ENCODE peak calls at places on chromosomes 16 and 17, in eight cellular contexts. B is CD4-positive, CD25-positive, alpha-beta regulatory T cell; G is gastrocnemius medialis; C is left ventricle myocardium inferior; L is upper lobe of right lung; K is GM23248; D is transverse colon; R is mammary epithelial cell. S is an unnamed sample.
A peak's percentile ranks its signal among the peaks of the same experiment; 100 is the strongest.

GRCh38 chr17:31319253-31319661 is 2.2 kb downstream of the EVI2A start:
- DNase-seq in R (no peak), C (no peak), L (no peak), D (no peak), G (no peak), K (no peak), B (no peak), S (no peak)

GRCh38 chr16:67917140-67917851 is 14.4 kb downstream of the CTRL start:
- DNase-seq in K (peak; percentile 52), G (peak; percentile 60), L (no peak), C (peak; percentile 55), D (no peak), B (no peak), R (no peak), S (no peak)

GRCh38 chr17:65170839-65171238 is 33.7 kb downstream of the RGS9 start:
- DNase-seq in L (peak; percentile 71), K (no peak), D (no peak), C (peak; percentile 30), R (no peak), B (no peak), G (no peak), S (no peak)

GRCh38 chr16:9192746-9193145 is 101.3 kb downstream of the HAPSTR1 start:
- DNase-seq in K (peak; percentile 4), L (no peak), R (no peak), D (no peak), C (no peak), B (no peak), G (no peak), S (no peak)

GRCh38 chr16:60107920-60108319 is 1373.8 kb upstream of the GOT2 start:
- DNase-seq in R (no peak), B (no peak), K (no peak), L (no peak), D (no peak), C (no peak), G (no peak), S (no peak)

GRCh38 chr17:75602644-75603043 is 15.0 kb downstream of the MYO15B start:
- DNase-seq in B (no peak), D (no peak), G (no peak), K (no peak), L (no peak), C (no peak), R (no peak), S (no peak)

GRCh38 chr17:48174833-48175232 is 67.3 kb downstream of the SNX11 start:
- DNase-seq in D (no peak), R (no peak), C (no peak), K (no peak), G (no peak), B (no peak), L (no peak), S (no peak)

GRCh38 chr17:65987988-65988387 is 203.9 kb downstream of the CEP112 start:
- DNase-seq in R (peak; percentile 39), K (peak; percentile 45), B (no peak), G (no peak), D (peak; percentile 11), L (no peak), C (no peak), S (no peak)

GRCh38 chr16:74446866-74447265 is 25.6 kb upstream of the CLEC18B start:
- DNase-seq in K (no peak), D (no peak), B (no peak), L (no peak), R (no peak), C (no peak), G (no peak), S (no peak)

GRCh38 chr16:3198334-3199072 is 10.5 kb downstream of the OR1F1 start:
- DNase-seq in D (no peak), G (no peak), B (no peak), R (no peak), K (peak; percentile 20), L (no peak), C (no peak), S (no peak)

GRCh38 chr17:14575349-14575966 is 274.6 kb downstream of the HS3ST3B1 start:
- DNase-seq in R (peak; percentile 18), C (no peak), L (no peak), B (no peak), G (no peak), K (peak; percentile 42), D (no peak), S (no peak)

GRCh38 chr16:75471723-75472634 is 7.5 kb upstream of the TMEM170A start:
- DNase-seq in L (peak; percentile 55), R (peak; percentile 55), D (peak; percentile 61), K (peak; percentile 85), G (peak; percentile 37), C (no peak), B (no peak), S (peak; percentile 6)

GRCh38 chr16:27270389-27270788 is 1.8 kb upstream of the NSMCE1 start:
- DNase-seq in D (no peak), G (no peak), L (no peak), R (no peak), K (no peak), C (no peak), B (no peak), S (no peak)
- H3K27ac ChIP-seq in D (no peak overlapping the region), G (no peak overlapping the region), L (no peak overlapping the region), R (no peak overlapping the region), K (no peak overlapping the region), C (no peak overlapping the region), B (no peak overlapping the region), S (no peak overlapping the region)

DNA sequence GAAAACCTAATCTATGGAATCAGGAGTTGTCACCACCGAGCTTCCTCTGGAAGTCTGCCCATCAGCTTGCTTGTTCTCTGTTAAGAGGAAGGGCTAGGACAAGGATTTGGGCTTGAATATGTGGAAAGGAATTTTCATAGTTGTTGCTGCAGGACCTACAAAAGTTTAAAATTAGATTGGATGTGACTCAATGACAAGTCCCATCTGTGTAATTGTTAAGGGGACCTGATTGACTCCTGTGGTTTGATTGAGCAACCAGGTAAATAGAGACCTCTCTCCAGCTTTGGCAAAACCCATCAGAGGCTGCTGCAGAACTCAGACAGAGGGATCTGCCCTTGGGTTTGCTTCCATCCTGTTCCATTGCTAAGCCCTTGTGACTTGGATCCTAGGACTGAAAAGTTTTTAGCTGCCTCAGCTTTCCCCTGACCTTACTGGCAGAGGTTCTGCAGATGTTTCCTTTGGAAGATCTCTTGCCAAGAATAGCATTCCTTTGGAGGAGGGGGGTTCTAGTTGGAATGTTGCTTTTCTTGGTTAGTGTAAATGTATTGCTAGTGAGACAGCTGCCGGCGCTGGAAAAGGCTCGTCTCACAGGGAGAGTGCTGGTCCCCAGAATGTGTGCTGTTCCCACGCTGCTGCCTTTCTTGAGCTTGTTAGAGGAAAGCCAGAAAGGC is 50.0 kb downstream of the SF3B3 start:
- DNase-seq in B (no peak), L (no peak), D (no peak), G (peak; percentile 76), K (peak; percentile 77), C (peak; percentile 45), R (peak; percentile 67), S (no peak)
- H3K4me1 ChIP-seq in B (no peaks in the 10 kb centered on the region), L (peaks cover 58% of the 10 kb centered on the region), D (peaks cover 40% of the 10 kb centered on the region), G (peaks cover 23% of the 10 kb centered on the region), K (peaks cover 55% of the 10 kb centered on the region), C (peaks cover 65% of the 10 kb centered on the region), R (peaks cover 73% of the 10 kb centered on the region), S (no peaks in the 10 kb centered on the region)

GRCh38 chr17:1576500-1576899 is 13.9 kb upstream of the PITPNA start:
- DNase-seq in D (no peak), K (no peak), L (no peak), C (no peak), R (no peak), B (no peak), G (no peak), S (no peak)

GRCh38 chr17:1577186-1577585 is 14.6 kb upstream of the PITPNA start:
- DNase-seq in G (peak; percentile 92), L (peak; percentile 97), B (no peak), C (peak; percentile 88), K (peak; percentile 96), R (peak; percentile 92), D (peak; percentile 75), S (no peak)

GRCh38 chr17:1580979-1581676 is 18.5 kb upstream of the PITPNA start:
- DNase-seq in K (no peak), B (no peak), D (peak; percentile 73), R (no peak), L (peak; percentile 82), C (no peak), G (no peak), S (no peak)

GRCh38 chr17:1574697-1575471 is 12.3 kb upstream of the PITPNA start:
- DNase-seq in B (no peak), D (no peak), K (no peak), G (no peak), R (no peak), C (no peak), L (peak; percentile 72), S (no peak)

DNA sequence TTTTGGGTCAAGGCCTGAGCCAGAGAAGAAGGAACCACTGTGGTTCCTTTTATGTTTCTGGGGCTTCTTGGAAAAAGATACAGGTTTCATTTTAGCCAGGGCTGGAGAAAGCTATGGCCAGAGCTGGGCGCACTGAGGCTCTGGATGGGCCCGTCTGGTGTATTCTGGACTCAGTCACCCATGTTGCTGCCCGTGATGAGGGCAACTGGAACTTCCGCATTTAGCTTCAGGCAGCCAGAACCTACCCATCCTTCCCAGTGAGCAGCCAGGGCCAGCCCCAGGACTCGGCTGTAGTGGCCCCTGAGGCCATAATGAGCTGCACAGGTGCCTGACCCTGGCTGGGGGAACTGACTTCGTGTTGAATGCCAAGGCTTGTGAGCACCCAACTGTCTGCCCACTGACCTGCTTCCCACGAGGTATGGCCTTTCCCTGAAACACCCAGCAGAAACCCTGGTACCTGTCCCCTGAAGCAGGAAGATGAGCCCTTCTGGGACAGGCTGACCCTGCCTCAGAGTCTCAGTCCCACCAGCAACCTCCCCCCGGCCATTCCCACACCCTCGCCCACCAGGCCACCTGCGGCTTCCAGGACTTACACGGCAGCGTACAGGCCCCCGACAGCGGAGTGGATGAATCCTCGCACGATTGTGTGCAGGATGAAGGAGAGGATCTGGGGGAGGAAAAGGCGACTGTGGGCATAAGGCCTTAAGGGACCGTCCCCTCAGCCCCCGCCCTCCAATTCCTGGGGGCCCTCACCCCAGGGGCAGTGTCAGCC is 15.3 kb upstream of the PITPNA start:
- DNase-seq in L (no peak), G (peak; percentile 47), B (no peak), K (no peak), C (no peak), R (no peak), D (no peak), S (no peak)
- H3K27ac ChIP-seq in L (peak overlapping the region; percentile 87), G (peak overlapping the region; percentile 93), B (no peak overlapping the region), K (peak overlapping the region; percentile 81), C (peak overlapping the region; percentile 85), R (peak overlapping the region; percentile 62), D (peak overlapping the region; percentile 90), S (no peak overlapping the region)

GRCh38 chr17:40025991-40026815 is 11.0 kb downstream of the CSF3 start:
- DNase-seq in K (no peak), R (peak; percentile 90), C (no peak), D (no peak), G (no peak), B (no peak), L (no peak), S (peak; percentile 21)

GRCh38 chr17:40022961-40023541 is 7.8 kb downstream of the CSF3 start:
- DNase-seq in B (no peak), L (peak; percentile 82), G (peak; percentile 86), C (no peak), R (no peak), D (peak; percentile 54), K (no peak), S (no peak)

GRCh38 chr17:40025559-40025958 is 10.3 kb downstream of the CSF3 start:
- DNase-seq in R (no peak), K (no peak), C (no peak), D (no peak), L (no peak), B (no peak), G (no peak), S (no peak)

GRCh38 chr17:40023590-40024292 is 8.5 kb downstream of the CSF3 start:
- DNase-seq in G (no peak), B (no peak), D (peak; percentile 80), R (no peak), L (peak; percentile 87), K (no peak), C (peak; percentile 50), S (no peak)

GRCh38 chr17:40024901-40025300 is 9.7 kb downstream of the CSF3 start:
- DNase-seq in L (no peak), D (no peak), G (no peak), R (peak; percentile 27), K (peak; percentile 81), B (no peak), C (no peak), S (no peak)
- H3K4me1 ChIP-seq in L (peaks cover 59% of the 10 kb centered on the region), D (peaks cover 50% of the 10 kb centered on the region), G (peaks cover 51% of the 10 kb centered on the region), R (peaks cover 67% of the 10 kb centered on the region), K (peaks cover 29% of the 10 kb centered on the region), B (peaks cover 13% of the 10 kb centered on the region), C (peaks cover 50% of the 10 kb centered on the region), S (peaks cover 10% of the 10 kb centered on the region)